ENCODE peak calls at places on chromosomes 3 and 15, in four cellular contexts. M, R, I and C are unnamed samples.

GRCh38 chr3:197534348-197534725 is 21.4 kb downstream of the BDH1 start:
- DNase-seq in M (no peak), R (no peak), I (no peak), C (no peak)

GRCh38 chr15:66401130-66402021 is 14.7 kb downstream of the MAP2K1 start:
- DNase-seq in M (no peak), R (no peak), I (no peak), C (peak; percentile 28)

GRCh38 chr3:141100531-141101320 is 49.6 kb downstream of the SPSB4 start:
- DNase-seq in M (no peak), R (no peak), I (no peak), C (no peak)

GRCh38 chr3:189941679-189942078 is 179.0 kb downstream of the P3H2 start:
- DNase-seq in M (peak; percentile 79), R (no peak), I (no peak), C (no peak)

GRCh38 chr15:45291822-45292582 is 40.0 kb downstream of the SLC28A2 start:
- DNase-seq in M (no peak), R (no peak), I (no peak), C (no peak)

GRCh38 chr15:77243716-77244401 is 172.9 kb upstream of the TSPAN3 start:
- DNase-seq in M (no peak), R (no peak), I (no peak), C (no peak)

GRCh38 chr3:197027151-197027895 is 2.3 kb downstream of the MELTF start:
- DNase-seq in M (no peak), R (no peak), I (peak; percentile 6), C (no peak)

GRCh38 chr3:62845996-62846395 is 29.2 kb downstream of the CADPS start:
- DNase-seq in M (no peak), R (no peak), I (no peak), C (no peak)

GRCh38 chr3:170765419-170766078 is 104.4 kb downstream of the RPL22L1 start:
- DNase-seq in M (peak; percentile 86), R (no peak), I (peak; percentile 43), C (no peak)

GRCh38 chr3:50320853-50321145 is 1.7 kb downstream of the HYAL2 start:
- DNase-seq in M (no peak), R (no peak), I (no peak), C (no peak)

GRCh38 chr15:66721954-66722353 is 19.9 kb downstream of the SMAD6 start:
- DNase-seq in M (no peak), R (no peak), I (no peak), C (no peak)

GRCh38 chr15:77839970-77840609 is 207.4 kb upstream of the LINGO1 start:
- DNase-seq in M (no peak), R (no peak), I (no peak), C (no peak)

GRCh38 chr3:29441422-29441821 is 160.6 kb downstream of the RBMS3 start:
- DNase-seq in M (no peak), R (no peak), I (no peak), C (no peak)

GRCh38 chr15:77525411-77525811 is 104.7 kb downstream of the HMG20A start:
- DNase-seq in M (no peak), R (no peak), I (no peak), C (peak; percentile 11)

GRCh38 chr3:180860180-180860858 is 52.2 kb upstream of the FXR1 start:
- DNase-seq in M (no peak), R (no peak), I (no peak), C (no peak)

GRCh38 chr3:36874351-36874874 is 70.4 kb downstream of the TRANK1 start:
- DNase-seq in M (no peak), R (no peak), I (no peak), C (no peak)

GRCh38 chr15:65732698-65733097 is 59.4 kb downstream of the DENND4A start:
- DNase-seq in M (no peak), R (no peak), I (no peak), C (no peak)

GRCh38 chr3:73094127-73094526 is 32.7 kb downstream of the EBLN2 start:
- DNase-seq in M (peak; percentile 23), R (no peak), I (peak; percentile 68), C (no peak)

GRCh38 chr15:100968043-100968966 is 49.1 kb downstream of the LRRK1 start:
- DNase-seq in M (no peak), R (peak; percentile 30), I (no peak), C (no peak)

GRCh38 chr3:28347374-28348285 is 891 bp upstream of the ZCWPW2 start:
- DNase-seq in M (no peak), R (no peak), I (peak; percentile 7), C (no peak)

GRCh38 chr15:56869573-56869972 is 48.9 kb upstream of the TCF12 start:
- DNase-seq in M (no peak), R (no peak), I (no peak), C (peak; percentile 45)

GRCh38 chr3:66500575-66501482 is at the start of gene LRIG1:
- DNase-seq in M (peak; percentile 92), R (peak; percentile 68), I (peak; percentile 94), C (peak; percentile 100)

GRCh38 chr3:108133858-108134554 is 43.2 kb upstream of the CD47 start:
- DNase-seq in M (no peak), R (no peak), I (no peak), C (no peak)

GRCh38 chr15:74540135-74540760 is 772 bp upstream of the ARID3B start:
- DNase-seq in M (peak; percentile 38), R (no peak), I (peak; percentile 22), C (no peak)

GRCh38 chr3:111212511-111212910 is 140.9 kb downstream of the NECTIN3 start:
- DNase-seq in M (no peak), R (no peak), I (no peak), C (no peak)

GRCh38 chr3:111210866-111211564 is 139.4 kb downstream of the NECTIN3 start:
- DNase-seq in M (no peak), R (no peak), I (no peak), C (no peak)

GRCh38 chr3:111215481-111215880 is 143.9 kb downstream of the NECTIN3 start:
- DNase-seq in M (no peak), R (no peak), I (no peak), C (no peak)

DNA sequence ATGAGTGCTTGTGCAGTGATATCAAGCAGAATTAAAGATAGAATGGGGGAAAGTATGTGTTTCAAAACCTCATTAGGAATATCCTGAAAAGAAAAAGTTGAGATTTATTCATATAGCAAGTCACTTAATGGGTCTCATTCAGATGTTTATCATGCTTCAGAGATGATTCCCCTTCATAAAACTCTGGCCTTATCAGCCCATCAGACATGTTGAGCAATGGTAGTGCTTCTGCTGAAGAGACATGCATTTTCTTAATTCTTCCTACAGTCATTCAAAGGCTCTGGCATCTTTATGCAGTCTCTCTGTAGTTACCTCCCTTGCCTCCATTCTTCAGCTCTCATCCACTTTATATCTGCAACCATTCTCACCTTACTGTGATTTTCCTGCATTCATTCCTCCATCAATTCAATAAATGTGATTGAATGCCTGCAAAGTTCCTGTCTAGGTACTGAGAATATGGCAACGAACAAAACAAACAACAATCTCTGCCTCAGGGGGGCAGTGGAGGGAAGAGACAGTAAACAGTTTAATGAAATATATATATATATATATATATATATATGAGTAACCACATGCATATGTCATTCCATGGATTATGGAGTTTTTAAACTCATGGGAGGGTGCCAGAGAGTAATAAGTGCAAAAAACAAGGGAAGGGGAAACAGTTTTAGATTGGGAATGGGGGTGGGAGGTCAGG is 138.5 kb downstream of the NECTIN3 start:
- DNase-seq in M (no peak), R (no peak), I (no peak), C (no peak)
- TF ChIP-seq CREM in M (no peak), R (no peak), I (no peak), C (no peak)

GRCh38 chr3:149174901-149175300 is 45.5 kb downstream of the HPS3 start:
- DNase-seq in M (no peak), R (peak; percentile 44), I (no peak), C (no peak)

GRCh38 chr3:149179225-149179624 is 42.4 kb downstream of the CP start:
- DNase-seq in M (no peak), R (no peak), I (no peak), C (no peak)

GRCh38 chr3:149181179-149181578 is 40.5 kb downstream of the CP start:
- DNase-seq in M (no peak), R (no peak), I (no peak), C (no peak)

GRCh38 chr3:149177122-149177521 is 44.5 kb downstream of the CP start:
- DNase-seq in M (no peak), R (no peak), I (no peak), C (no peak)

DNA sequence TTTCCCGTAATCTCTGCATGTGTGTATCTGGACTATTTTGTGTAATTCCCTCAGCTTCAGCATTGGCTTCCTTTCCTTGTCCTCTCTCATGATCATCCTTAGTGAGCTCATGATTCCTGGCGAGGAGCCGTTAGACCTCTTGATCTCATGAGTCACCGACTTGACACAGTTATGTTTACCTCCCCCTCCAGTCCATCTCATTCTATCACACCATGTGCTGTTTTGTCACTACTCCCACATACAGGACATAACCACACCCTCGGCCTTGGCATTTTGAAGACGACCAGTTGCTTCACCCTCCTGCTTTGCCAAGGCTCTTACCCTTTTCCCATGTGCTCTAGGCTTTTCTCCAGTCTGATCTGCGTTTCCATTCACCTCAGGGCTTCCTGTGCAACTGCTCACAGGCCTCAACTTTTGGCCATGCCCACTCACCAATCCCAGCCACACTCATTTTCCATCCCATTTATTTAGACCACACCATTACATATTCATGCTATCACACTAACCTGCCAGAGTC is 41.5 kb downstream of the CP start:
- DNase-seq in M (peak; percentile 17), R (no peak), I (peak; percentile 81), C (no peak)
- TF ChIP-seq TCF7 in M (no peak), R (no peak), I (no peak), C (no peak)

DNA sequence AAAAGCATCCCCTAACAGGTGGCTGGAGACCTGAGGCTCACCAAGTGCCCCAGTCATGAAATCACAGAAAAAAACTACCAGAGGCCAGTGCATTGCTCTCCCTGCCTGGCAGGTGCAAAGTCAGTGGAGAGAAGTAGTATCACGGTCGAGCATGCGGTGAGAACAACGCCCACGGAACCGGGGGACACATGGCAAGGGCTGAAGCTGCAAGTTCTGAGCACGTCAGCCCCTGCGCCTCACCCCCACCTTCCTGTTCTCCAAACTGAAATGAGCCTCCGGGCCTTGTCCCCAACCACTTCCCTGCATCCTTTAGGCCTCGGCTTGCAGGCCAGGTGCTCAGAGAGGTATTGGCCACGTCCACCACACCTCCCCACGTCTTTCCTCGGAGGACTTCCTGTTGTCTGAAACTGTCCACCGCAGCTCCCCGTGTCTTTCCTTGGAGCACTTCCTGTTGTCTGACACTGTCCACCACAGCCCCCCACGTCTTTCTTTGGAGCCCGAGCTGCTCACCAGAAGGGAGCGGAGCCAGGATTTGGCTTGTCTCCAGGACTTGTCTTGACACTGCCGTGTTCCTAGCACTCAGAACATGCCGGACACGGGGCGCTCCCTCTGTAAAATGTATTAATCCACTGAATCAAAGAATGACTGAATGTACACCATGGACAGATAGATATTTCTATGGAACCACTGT is 43.9 kb downstream of the NSMCE3 start:
- DNase-seq in M (no peak), R (no peak), I (no peak), C (no peak)
- TF ChIP-seq CREM in M (no peak), R (no peak), I (no peak), C (no peak)

DNA sequence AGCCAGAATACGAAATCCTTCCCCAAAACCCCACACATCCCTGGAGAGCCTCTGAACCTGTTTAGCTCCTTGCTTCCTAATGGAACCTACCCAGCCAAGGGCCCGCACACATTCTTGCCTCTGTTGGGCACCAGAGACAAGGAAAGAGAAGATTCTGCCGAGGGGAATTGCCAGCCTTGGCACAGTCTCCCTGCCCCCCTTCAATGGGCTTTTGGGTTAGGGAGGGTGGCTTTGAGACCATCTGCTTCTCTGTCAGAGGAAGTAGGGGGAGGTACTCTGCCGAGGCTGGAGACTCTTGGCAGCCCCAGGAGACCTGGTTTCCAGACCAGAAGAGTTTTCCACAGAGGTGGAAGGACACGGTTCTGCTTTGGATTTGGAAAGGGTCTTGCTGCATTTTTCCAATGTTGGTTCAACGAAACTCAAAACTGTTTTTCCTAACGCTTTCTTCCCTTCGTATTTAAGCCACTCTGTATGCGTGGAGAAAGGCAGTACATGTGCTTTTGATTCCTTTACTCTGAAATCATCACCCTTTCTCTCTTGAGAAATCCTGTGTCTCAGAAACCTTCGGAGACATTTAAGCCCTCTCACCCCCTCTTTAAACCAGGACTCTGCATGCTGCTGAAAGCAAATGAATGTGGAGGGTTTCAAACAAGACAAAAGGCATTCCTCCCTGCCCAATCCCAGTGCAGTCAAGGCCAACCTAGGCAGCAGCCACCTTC is 78.8 kb upstream of the PRR23C start:
- DNase-seq in M (no peak), R (no peak), I (no peak), C (no peak)
- TF ChIP-seq TCF7 in M (no peak), R (no peak), I (no peak), C (no peak)